ENCODE peak calls at places on chromosomes 12 and 14, in ten cellular contexts. U is mesenchymal stem cell; E is heart left ventricle; M is A549; W is fibroblast of the aortic adventitia; R is ovary; C is uterus; K is thoracic aorta; D is NT2/D1; G is effector memory CD4-positive, alpha-beta T cell. J is an unnamed sample.

GRCh38 chr14:68522510-68523325 is 270.1 kb downstream of the ZFP36L1 start:
- DNase-seq in U (no peak), E (no peak), M (no peak), W (peak), R (peak), C (peak), K (no peak), D (no peak), G (no peak), J (no peak)

GRCh38 chr14:31420319-31421081 is at the start of gene HEATR5A:
- DNase-seq in U (peak), E (peak), M (peak), W (peak), R (peak), C (peak), K (peak), D (peak), G (peak), J (peak)

GRCh38 chr14:68977741-68978549 is 1.2 kb downstream of the ACTN1 start:
- DNase-seq in U (peak), E (peak), M (peak), W (peak), R (peak), C (peak), K (peak), D (no peak), G (no peak), J (peak)

GRCh38 chr12:93115646-93116045 is 186.6 kb upstream of the EEA1 start:
- DNase-seq in U (no peak), E (peak), M (no peak), W (peak), R (peak), C (no peak), K (no peak), D (no peak), G (no peak), J (no peak)

GRCh38 chr12:24760162-24760561 is 188.7 kb downstream of the BCAT1 start:
- DNase-seq in U (no peak), E (no peak), M (no peak), W (no peak), R (no peak), C (no peak), K (no peak), D (no peak), G (no peak), J (no peak)

GRCh38 chr14:101559624-101560533 is 1.4 kb upstream of the DIO3 start:
- DNase-seq in U (no peak), E (no peak), M (no peak), W (no peak), R (peak), C (peak), K (no peak), D (no peak), G (no peak), J (peak)

GRCh38 chr14:51094282-51094821 is 553 bp downstream of the TRIM9 start:
- DNase-seq in U (peak), E (no peak), M (peak), W (no peak), R (peak), C (no peak), K (no peak), D (no peak), G (no peak), J (peak)

GRCh38 chr12:88571543-88571942 is 8.7 kb downstream of the KITLG start:
- DNase-seq in U (no peak), E (no peak), M (no peak), W (no peak), R (no peak), C (no peak), K (no peak), D (no peak), G (no peak), J (no peak)

GRCh38 chr12:26828315-26828714 is 4.7 kb downstream of the ITPR2 start:
- DNase-seq in U (no peak), E (no peak), M (no peak), W (no peak), R (no peak), C (no peak), K (no peak), D (no peak), G (no peak), J (no peak)

GRCh38 chr12:44465139-44465538 is 411.0 kb downstream of the NELL2 start:
- DNase-seq in U (no peak), E (no peak), M (no peak), W (no peak), R (no peak), C (no peak), K (no peak), D (no peak), G (no peak), J (no peak)

GRCh38 chr12:5944688-5945070 is 380 bp downstream of the ANO2 start:
- DNase-seq in U (no peak), E (no peak), M (no peak), W (peak), R (no peak), C (no peak), K (no peak), D (no peak), G (no peak), J (no peak)

GRCh38 chr12:101857043-101857558 is 20.3 kb upstream of the DRAM1 start:
- DNase-seq in U (peak), E (no peak), M (no peak), W (peak), R (no peak), C (no peak), K (no peak), D (no peak), G (no peak), J (no peak)

GRCh38 chr12:124747426-124748161 is 116.1 kb downstream of the SCARB1 start:
- DNase-seq in U (peak), E (no peak), M (peak), W (peak), R (no peak), C (peak), K (no peak), D (no peak), G (no peak), J (no peak)

GRCh38 chr12:121697093-121697698 is 15.4 kb upstream of the TMEM120B start:
- DNase-seq in U (peak), E (no peak), M (peak), W (peak), R (no peak), C (no peak), K (no peak), D (no peak), G (no peak), J (no peak)

GRCh38 chr14:98501335-98501734 is 770.7 kb downstream of the BCL11B start:
- DNase-seq in U (no peak), E (no peak), M (no peak), W (no peak), R (no peak), C (no peak), K (no peak), D (no peak), G (no peak), J (no peak)

GRCh38 chr14:77622562-77622961 is 6.1 kb upstream of the SPTLC2 start:
- DNase-seq in U (no peak), E (no peak), M (no peak), W (no peak), R (no peak), C (no peak), K (no peak), D (no peak), G (no peak), J (no peak)

GRCh38 chr12:55829967-55830600 is 697 bp upstream of the DNAJC14 start:
- DNase-seq in U (no peak), E (peak), M (peak), W (no peak), R (peak), C (peak), K (no peak), D (no peak), G (no peak), J (peak)

GRCh38 chr12:52214421-52214802 is 18.6 kb upstream of the KRT7 start:
- DNase-seq in U (no peak), E (no peak), M (no peak), W (no peak), R (no peak), C (no peak), K (no peak), D (no peak), G (no peak), J (no peak)

GRCh38 chr12:55922126-55922525 is 5.6 kb downstream of the PYM1 start:
- DNase-seq in U (no peak), E (no peak), M (no peak), W (no peak), R (no peak), C (no peak), K (no peak), D (no peak), G (no peak), J (no peak)

GRCh38 chr12:75852143-75852542 is 179.4 kb downstream of the PHLDA1 start:
- DNase-seq in U (no peak), E (no peak), M (no peak), W (peak), R (no peak), C (no peak), K (no peak), D (no peak), G (no peak), J (no peak)

GRCh38 chr14:21917699-21918436 is 244.2 kb upstream of the OR4E1 start:
- DNase-seq in U (peak), E (no peak), M (peak), W (peak), R (no peak), C (peak), K (no peak), D (no peak), G (peak), J (no peak)

GRCh38 chr12:117968826-117969659 is at the start of gene KSR2:
- DNase-seq in U (no peak), E (no peak), M (peak), W (peak), R (no peak), C (no peak), K (no peak), D (peak), G (peak), J (peak)

GRCh38 chr12:91133871-91134270 is 22.6 kb upstream of the LUM start:
- DNase-seq in U (peak), E (no peak), M (no peak), W (peak), R (no peak), C (no peak), K (no peak), D (no peak), G (no peak), J (no peak)

GRCh38 chr12:52257074-52257551 is 17.3 kb upstream of the KRT86 start:
- DNase-seq in U (no peak), E (no peak), M (peak), W (no peak), R (no peak), C (no peak), K (no peak), D (no peak), G (no peak), J (no peak)

GRCh38 chr12:118059645-118060275 is 1.2 kb downstream of the WSB2 start:
- DNase-seq in U (peak), E (no peak), M (no peak), W (no peak), R (no peak), C (no peak), K (no peak), D (no peak), G (no peak), J (no peak)

GRCh38 chr14:98114122-98114895 is 1157.7 kb downstream of the BCL11B start:
- DNase-seq in U (no peak), E (no peak), M (no peak), W (no peak), R (no peak), C (no peak), K (no peak), D (peak), G (no peak), J (no peak)

GRCh38 chr12:122834229-122834920 is 882 bp upstream of the HIP1R start:
- DNase-seq in U (peak), E (no peak), M (peak), W (peak), R (no peak), C (no peak), K (no peak), D (no peak), G (no peak), J (peak)

GRCh38 chr14:56798447-56799326 is 11.6 kb downstream of the OTX2 start:
- DNase-seq in U (no peak), E (no peak), M (no peak), W (no peak), R (no peak), C (no peak), K (no peak), D (no peak), G (no peak), J (no peak)

GRCh38 chr14:56796259-56796658 is 14.0 kb downstream of the OTX2 start:
- DNase-seq in U (no peak), E (no peak), M (no peak), W (no peak), R (no peak), C (no peak), K (no peak), D (no peak), G (no peak), J (no peak)

GRCh38 chr14:56799327-56799645 is 11.0 kb downstream of the OTX2 start:
- DNase-seq in U (no peak), E (no peak), M (no peak), W (no peak), R (no peak), C (no peak), K (no peak), D (no peak), G (no peak), J (no peak)

GRCh38 chr14:56797003-56797568 is 13.2 kb downstream of the OTX2 start:
- DNase-seq in U (no peak), E (no peak), M (no peak), W (no peak), R (no peak), C (no peak), K (no peak), D (no peak), G (no peak), J (no peak)

GRCh38 chr14:56797569-56798446 is 12.5 kb downstream of the OTX2 start:
- DNase-seq in U (no peak), E (no peak), M (no peak), W (no peak), R (no peak), C (no peak), K (no peak), D (no peak), G (no peak), J (no peak)
- H3K4me3 ChIP-seq in U (peak), E (peak), M (no peak), W (no peak), R (peak), C (no peak), K (peak), D (peak), G (no peak), J (no peak)

GRCh38 chr14:64826333-64826732 is 53.4 kb downstream of the SPTB start:
- DNase-seq in U (no peak), E (no peak), M (no peak), W (no peak), R (no peak), C (no peak), K (no peak), D (no peak), G (no peak), J (no peak)
- H3K4me3 ChIP-seq in U (no peak), E (no peak), M (no peak), W (no peak), R (no peak), C (no peak), K (no peak), D (no peak), G (no peak), J (no peak)

GRCh38 chr14:89720741-89721315 is 233.7 kb downstream of the EFCAB11 start:
- DNase-seq in U (no peak), E (peak), M (no peak), W (no peak), R (no peak), C (peak), K (no peak), D (peak), G (peak), J (no peak)
- H3K4me3 ChIP-seq in U (no peak), E (no peak), M (no peak), W (no peak), R (no peak), C (no peak), K (no peak), D (no peak), G (no peak), J (no peak)

DNA sequence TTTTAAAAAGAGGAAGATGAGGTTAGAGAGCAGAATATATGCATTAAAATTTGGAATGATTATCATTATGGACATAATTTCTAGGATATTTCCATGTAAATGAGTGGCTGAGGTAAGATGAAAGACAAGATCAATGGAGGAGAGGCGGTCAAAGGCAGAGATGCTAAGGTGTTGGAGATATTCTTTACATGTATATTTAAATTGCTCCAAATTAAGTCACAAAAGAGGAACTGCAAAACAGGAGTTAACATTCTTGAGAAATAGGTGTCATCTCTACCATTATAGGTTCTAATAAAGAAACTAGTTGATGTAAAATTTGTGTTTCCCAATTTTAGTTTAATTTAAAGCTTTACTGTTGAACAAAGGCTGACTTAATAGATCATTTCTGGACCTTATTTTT is 268.5 kb upstream of the PPFIA2 start:
- DNase-seq in U (no peak), E (no peak), M (no peak), W (no peak), R (no peak), C (no peak), K (no peak), D (no peak), G (no peak), J (no peak)
- H3K4me3 ChIP-seq in U (no peak), E (no peak), M (no peak), W (no peak), R (no peak), C (no peak), K (no peak), D (no peak), G (no peak), J (no peak)